ENCODE peak calls at places on chromosomes 5 and 9, in five cellular contexts. S is GM12878, N is A549, P is HepG2, X is H1. K is an unnamed sample.

GRCh38 chr5:134541736-134542376 is 16.4 kb downstream of the JADE2 start:
- DNase-seq in S (no peak), N (no peak), P (no peak), X (no peak), K (peak)

GRCh38 chr5:9716838-9717281 is 86.7 kb upstream of the TAS2R1 start:
- DNase-seq in S (peak), N (no peak), P (no peak), X (no peak), K (no peak)

GRCh38 chr5:137632716-137633115 is 103.2 kb downstream of the KLHL3 start:
- DNase-seq in S (no peak), N (no peak), P (no peak), X (no peak), K (no peak)

GRCh38 chr5:69364414-69364813 is 4.9 kb downstream of the AK6 start:
- DNase-seq in S (no peak), N (peak), P (peak), X (no peak), K (peak)

GRCh38 chr9:127495884-127496555 is 44.7 kb downstream of the LRSAM1 start:
- DNase-seq in S (no peak), N (no peak), P (no peak), X (no peak), K (no peak)

GRCh38 chr5:52139888-52140580 is 647.7 kb upstream of the ITGA1 start:
- DNase-seq in S (no peak), N (no peak), P (no peak), X (no peak), K (no peak)

GRCh38 chr5:148482697-148483462 is 99.1 kb downstream of the FBXO38 start:
- DNase-seq in S (peak), N (peak), P (peak), X (peak), K (peak)

GRCh38 chr5:168740821-168741213 is 161.6 kb upstream of the PANK3 start:
- DNase-seq in S (no peak), N (no peak), P (no peak), X (no peak), K (no peak)

GRCh38 chr5:25255128-25255527 is 610.4 kb upstream of the CDH10 start:
- DNase-seq in S (no peak), N (no peak), P (no peak), X (no peak), K (no peak)

GRCh38 chr9:5890641-5891040 is at the start of gene MLANA:
- DNase-seq in S (no peak), N (no peak), P (no peak), X (no peak), K (no peak)

GRCh38 chr5:173547579-173547978 is 68.9 kb downstream of the BOD1 start:
- DNase-seq in S (peak), N (no peak), P (no peak), X (no peak), K (no peak)

GRCh38 chr9:30519756-30520155 is 1864.7 kb upstream of the ACO1 start:
- DNase-seq in S (no peak), N (no peak), P (no peak), X (no peak), K (no peak)

GRCh38 chr9:4413856-4414255 is 76.4 kb upstream of the SLC1A1 start:
- DNase-seq in S (no peak), N (no peak), P (no peak), X (no peak), K (no peak)

GRCh38 chr5:52469835-52470234 is 317.9 kb upstream of the ITGA1 start:
- DNase-seq in S (no peak), N (no peak), P (no peak), X (no peak), K (no peak)

GRCh38 chr5:40436535-40437237 is 243.0 kb upstream of the PTGER4 start:
- DNase-seq in S (no peak), N (no peak), P (no peak), X (no peak), K (no peak)

GRCh38 chr5:171158581-171158980 is 150.5 kb upstream of the TLX3 start:
- DNase-seq in S (no peak), N (no peak), P (no peak), X (no peak), K (no peak)

GRCh38 chr9:19281801-19282200 is 51.3 kb downstream of the DENND4C start:
- DNase-seq in S (no peak), N (no peak), P (no peak), X (no peak), K (no peak)

GRCh38 chr9:694499-695154 is 146.9 kb upstream of the DMRT1 start:
- DNase-seq in S (no peak), N (peak), P (no peak), X (no peak), K (no peak)

GRCh38 chr5:159774476-159775031 is 141.7 kb upstream of the ADRA1B start:
- DNase-seq in S (no peak), N (no peak), P (no peak), X (no peak), K (no peak)

GRCh38 chr5:112142769-112143270 is 276.3 kb downstream of the EPB41L4A start:
- DNase-seq in S (peak), N (no peak), P (no peak), X (no peak), K (no peak)

GRCh38 chr9:107127608-107128007 is 155.5 kb upstream of the RAD23B start:
- DNase-seq in S (no peak), N (no peak), P (no peak), X (no peak), K (no peak)

GRCh38 chr5:133509742-133510079 is 102.6 kb downstream of the FSTL4 start:
- DNase-seq in S (no peak), N (no peak), P (no peak), X (no peak), K (no peak)

GRCh38 chr5:56358703-56359428 is 125.7 kb upstream of the ANKRD55 start:
- DNase-seq in S (no peak), N (peak), P (peak), X (no peak), K (no peak)

GRCh38 chr9:133443982-133444381 is 15.8 kb upstream of the CACFD1 start:
- DNase-seq in S (no peak), N (no peak), P (no peak), X (no peak), K (no peak)

GRCh38 chr5:37776826-37777225 is 63.0 kb downstream of the GDNF start:
- DNase-seq in S (no peak), N (no peak), P (no peak), X (no peak), K (no peak)

GRCh38 chr5:37774912-37775483 is 64.8 kb downstream of the GDNF start:
- DNase-seq in S (peak), N (peak), P (peak), X (no peak), K (peak)

GRCh38 chr5:37773809-37774208 is 66.0 kb downstream of the GDNF start:
- DNase-seq in S (no peak), N (no peak), P (no peak), X (no peak), K (no peak)

GRCh38 chr5:37772255-37772654 is 67.6 kb downstream of the GDNF start:
- DNase-seq in S (no peak), N (no peak), P (no peak), X (no peak), K (no peak)

GRCh38 chr5:37777472-37778135 is 62.2 kb downstream of the GDNF start:
- DNase-seq in S (no peak), N (no peak), P (no peak), X (no peak), K (no peak)
- TF ChIP-seq EP300 in S (no peak), N (no peak), P (no peak), X (no peak), K (no peak)

GRCh38 chr5:180142008-180142803 is 66.8 kb downstream of the RASGEF1C start:
- DNase-seq in S (no peak), N (no peak), P (no peak), X (no peak), K (no peak)

GRCh38 chr5:180139731-180140626 is 68.4 kb upstream of the RNF130 start:
- DNase-seq in S (no peak), N (no peak), P (no peak), X (no peak), K (no peak)

GRCh38 chr5:180142824-180143610 is 66.0 kb downstream of the RASGEF1C start:
- DNase-seq in S (no peak), N (no peak), P (no peak), X (no peak), K (no peak)

GRCh38 chr5:180140627-180141006 is 68.4 kb downstream of the RASGEF1C start:
- DNase-seq in S (no peak), N (no peak), P (no peak), X (no peak), K (no peak)

DNA sequence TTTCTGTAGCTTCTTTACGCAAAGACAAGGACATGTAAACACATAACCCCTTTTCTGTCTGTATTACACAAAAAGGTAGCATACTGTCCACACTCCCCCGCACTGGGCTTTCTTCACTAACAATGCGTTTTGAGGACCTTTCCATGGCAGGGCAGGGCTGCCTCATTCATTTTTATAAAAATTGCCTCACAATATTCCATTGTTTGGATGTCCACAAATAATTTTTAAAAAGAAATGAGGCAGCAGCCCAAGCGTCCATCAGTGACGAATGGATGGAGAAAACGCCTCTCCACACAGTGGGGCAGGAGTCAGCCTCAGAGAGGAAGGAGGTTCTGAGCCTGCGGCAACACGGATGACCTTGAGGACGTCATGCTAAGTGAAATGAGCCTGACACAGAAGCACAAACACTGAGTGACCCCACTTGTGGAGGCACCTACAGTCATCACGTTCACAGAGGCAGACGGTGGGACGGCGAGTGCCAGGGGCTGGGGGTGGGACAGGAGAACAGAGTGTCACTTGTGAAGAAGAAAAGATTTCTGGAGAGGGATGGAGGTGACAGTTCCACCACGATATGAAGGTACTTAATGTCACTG is 67.8 kb downstream of the RASGEF1C start:
- DNase-seq in S (no peak), N (no peak), P (no peak), X (no peak), K (no peak)
- TF ChIP-seq HDAC2 in S (no peak), N (no peak), P (no peak), X (no peak), K (no peak)

GRCh38 chr9:85178486-85178885 is 509.0 kb downstream of the NTRK2 start:
- DNase-seq in S (no peak), N (no peak), P (no peak), X (no peak), K (no peak)
- TF ChIP-seq EP300 in S (no peak), N (no peak), P (no peak), X (no peak), K (no peak)

GRCh38 chr5:81233080-81233634 is at the start of gene CKMT2:
- DNase-seq in S (no peak), N (no peak), P (peak), X (peak), K (peak)
- TF ChIP-seq HDAC2 in S (no peak), N (no peak), P (no peak), X (no peak), K (no peak)

DNA sequence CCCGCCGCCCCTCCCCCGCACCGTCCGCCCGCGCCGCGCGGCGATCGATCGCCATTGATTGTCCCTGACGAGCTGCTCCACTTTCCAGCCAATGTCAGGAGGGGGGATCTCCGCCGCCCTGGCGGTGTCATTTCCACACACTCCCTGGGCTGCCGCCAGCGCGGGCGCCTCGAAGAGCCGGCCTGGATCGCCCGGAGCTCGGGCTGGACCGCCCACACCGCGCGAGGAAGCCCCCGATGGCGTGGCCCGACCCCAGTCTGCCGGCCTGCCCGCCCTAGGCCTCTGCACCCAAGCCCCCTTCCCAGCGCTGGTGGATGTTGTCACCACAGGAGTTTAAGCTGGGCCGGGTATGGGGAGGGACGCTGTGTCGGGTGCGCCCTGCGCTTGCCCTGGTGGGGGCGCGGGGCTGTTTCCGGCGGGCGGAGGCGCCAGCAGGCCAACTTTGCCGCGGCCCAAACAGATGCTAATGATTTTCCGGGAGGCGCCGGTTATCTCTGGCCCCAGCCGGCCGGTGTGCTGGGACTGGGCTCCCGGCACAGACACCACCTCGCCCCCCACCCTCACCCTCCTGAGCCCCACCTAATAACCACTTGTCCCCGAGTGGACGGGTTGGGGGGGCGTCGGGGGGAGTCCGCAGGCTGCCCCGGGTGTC is 10.6 kb upstream of the CXXC5 start:
- DNase-seq in S (no peak), N (no peak), P (peak), X (no peak), K (peak)
- TF ChIP-seq EP300 in S (no peak), N (no peak), P (peak), X (no peak), K (peak)

GRCh38 chr9:89319015-89319905 is 960 bp downstream of the SECISBP2 start:
- DNase-seq in S (no peak), N (no peak), P (no peak), X (no peak), K (no peak)
- TF ChIP-seq HDAC2 in S (no peak), N (no peak), P (no peak), X (no peak), K (no peak)

GRCh38 chr9:113619156-113619861 is 155.8 kb downstream of the RGS3 start:
- DNase-seq in S (no peak), N (no peak), P (no peak), X (no peak), K (no peak)

GRCh38 chr9:113621309-113621791 is 157.8 kb downstream of the RGS3 start:
- DNase-seq in S (no peak), N (no peak), P (no peak), X (no peak), K (no peak)

GRCh38 chr9:113622038-113622437 is 158.5 kb downstream of the RGS3 start:
- DNase-seq in S (no peak), N (no peak), P (no peak), X (no peak), K (no peak)

GRCh38 chr9:113620016-113620376 is 156.5 kb downstream of the RGS3 start:
- DNase-seq in S (no peak), N (no peak), P (no peak), X (no peak), K (no peak)

DNA sequence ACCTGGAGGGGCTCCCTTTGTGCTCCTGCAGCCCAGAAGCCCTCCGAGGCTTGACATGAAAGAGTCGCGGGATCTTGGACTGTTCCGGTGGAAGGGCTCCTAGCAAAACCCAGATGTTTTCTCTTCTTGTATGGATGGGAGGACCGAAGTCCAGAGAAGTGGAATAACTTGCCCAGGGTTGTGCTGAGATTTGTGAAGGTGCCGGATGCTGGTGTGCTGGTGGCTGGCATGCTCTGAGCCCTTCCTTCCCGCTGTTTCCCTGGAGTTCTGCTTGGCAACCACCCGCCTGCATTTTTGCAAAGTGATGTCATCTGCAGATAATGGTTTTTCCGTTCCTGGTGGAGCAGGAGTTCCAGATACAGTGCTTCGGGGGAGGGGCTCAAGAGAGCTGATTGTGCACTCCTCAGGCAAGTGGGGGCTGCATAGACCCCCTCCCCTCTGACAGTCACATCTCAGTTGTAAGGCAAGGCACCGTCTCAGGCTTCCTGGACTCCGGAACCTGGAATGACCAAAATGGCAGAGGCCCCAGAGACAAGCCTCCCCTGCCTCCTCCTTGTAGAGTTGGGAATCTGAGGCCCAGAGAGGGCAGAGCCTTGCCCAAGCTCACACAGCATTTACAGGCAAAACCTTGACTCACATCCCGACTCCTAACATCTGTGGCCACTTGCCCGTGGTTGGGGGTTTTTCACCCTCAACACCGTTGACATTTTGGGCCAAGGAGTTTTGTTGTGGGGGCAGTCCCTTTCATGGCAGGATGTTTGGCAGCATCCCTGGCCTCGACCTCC is 157.0 kb downstream of the RGS3 start:
- DNase-seq in S (no peak), N (peak), P (peak), X (peak), K (no peak)
- TF ChIP-seq EP300 in S (no peak), N (no peak), P (no peak), X (no peak), K (no peak)

GRCh38 chr9:115373000-115373709 is 255.2 kb upstream of the TNC start:
- DNase-seq in S (peak), N (peak), P (peak), X (no peak), K (no peak)

GRCh38 chr9:115378246-115378645 is 260.3 kb upstream of the TNC start:
- DNase-seq in S (no peak), N (no peak), P (no peak), X (no peak), K (no peak)

GRCh38 chr9:115378758-115379157 is 260.8 kb upstream of the TNC start:
- DNase-seq in S (no peak), N (no peak), P (no peak), X (no peak), K (no peak)

GRCh38 chr9:115373710-115374045 is 255.7 kb upstream of the TNC start:
- DNase-seq in S (no peak), N (no peak), P (no peak), X (no peak), K (no peak)

GRCh38 chr9:115374724-115375268 is 256.8 kb upstream of the TNC start:
- DNase-seq in S (no peak), N (no peak), P (no peak), X (no peak), K (no peak)
- TF ChIP-seq HDAC2 in S (no peak), N (no peak), P (no peak), X (no peak), K (no peak)

DNA sequence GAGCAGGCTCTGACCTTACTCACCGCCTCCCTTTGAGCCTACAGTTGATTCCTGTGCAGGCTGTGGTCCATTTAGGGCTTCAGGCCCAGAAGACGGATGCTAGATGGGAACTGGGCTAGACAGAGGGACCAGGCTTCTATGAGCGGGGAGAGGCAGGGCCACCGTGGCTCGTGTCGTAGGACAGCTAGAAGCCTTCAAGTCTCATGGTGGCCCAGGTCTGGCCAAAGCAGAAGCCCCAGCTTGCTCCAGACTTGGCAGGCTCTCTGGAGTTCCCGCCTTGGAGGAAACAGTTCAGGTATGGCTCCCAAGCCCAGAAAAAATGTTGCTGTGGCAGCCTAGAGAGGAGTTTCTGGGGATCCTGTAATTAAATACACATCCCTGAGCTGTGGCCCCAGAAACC is 10.9 kb upstream of the NR5A1 start:
- DNase-seq in S (no peak), N (no peak), P (no peak), X (no peak), K (no peak)
- TF ChIP-seq EP300 in S (no peak), N (no peak), P (no peak), X (no peak), K (no peak)

K was measured in K562.